ENCODE peak calls at places on chromosomes 3 and 15, in nine cellular contexts. P, M, X, V, W, S, J, Q and F are unnamed samples.

GRCh38 chr3:52831500-52832301 is 1.2 kb upstream of the ITIH4 start:
- DNase-seq in P (no peak), M (no peak), X (peak; percentile 89), V (peak; percentile 92), W (no peak), S (no peak), J (no peak), Q (no peak), F (no peak)

GRCh38 chr3:159378391-159378790 is 576.5 kb downstream of the MFSD1 start:
- DNase-seq in P (no peak), M (no peak), X (no peak), V (no peak), W (no peak), S (no peak), J (no peak), Q (no peak), F (no peak)

GRCh38 chr3:184733181-184733580 is 21.3 kb upstream of the MAGEF1 start:
- DNase-seq in P (no peak), M (no peak), X (no peak), V (no peak), W (no peak), S (no peak), J (no peak), Q (no peak), F (no peak)

GRCh38 chr3:63343674-63344073 is 65.6 kb downstream of the SYNPR start:
- DNase-seq in P (peak; percentile 69), M (no peak), X (peak; percentile 91), V (no peak), W (peak; percentile 25), S (no peak), J (no peak), Q (no peak), F (peak; percentile 78)

GRCh38 chr3:14772533-14773138 is 46.1 kb upstream of the FGD5 start:
- DNase-seq in P (no peak), M (no peak), X (no peak), V (peak; percentile 36), W (no peak), S (no peak), J (no peak), Q (no peak), F (peak; percentile 67)

GRCh38 chr15:101089579-101090459 is 162.0 kb downstream of the CHSY1 start:
- DNase-seq in P (no peak), M (no peak), X (no peak), V (no peak), W (no peak), S (no peak), J (no peak), Q (no peak), F (no peak)

GRCh38 chr15:71730277-71731144 is 79.8 kb upstream of the NR2E3 start:
- DNase-seq in P (peak; percentile 44), M (peak; percentile 43), X (no peak), V (no peak), W (peak; percentile 46), S (peak; percentile 32), J (peak; percentile 29), Q (peak; percentile 8), F (no peak)

GRCh38 chr3:78177780-78178179 is 1137.9 kb downstream of the ROBO2 start:
- DNase-seq in P (no peak), M (no peak), X (no peak), V (no peak), W (no peak), S (no peak), J (no peak), Q (no peak), F (no peak)

GRCh38 chr15:65904301-65904700 is 35.0 kb downstream of the RAB11A start:
- DNase-seq in P (no peak), M (no peak), X (no peak), V (no peak), W (no peak), S (no peak), J (no peak), Q (no peak), F (no peak)

GRCh38 chr3:4950351-4950784 is 28.9 kb upstream of the BHLHE40 start:
- DNase-seq in P (no peak), M (no peak), X (no peak), V (no peak), W (no peak), S (no peak), J (no peak), Q (no peak), F (no peak)

GRCh38 chr3:135491478-135491877 is 474.1 kb upstream of the PPP2R3A start:
- DNase-seq in P (no peak), M (no peak), X (no peak), V (no peak), W (no peak), S (no peak), J (no peak), Q (no peak), F (no peak)

GRCh38 chr15:55802600-55803376 is 59.8 kb upstream of the PRTG start:
- DNase-seq in P (no peak), M (no peak), X (no peak), V (no peak), W (no peak), S (no peak), J (no peak), Q (no peak), F (no peak)

GRCh38 chr3:142495103-142495502 is 47.3 kb upstream of the XRN1 start:
- DNase-seq in P (no peak), M (no peak), X (no peak), V (no peak), W (no peak), S (no peak), J (no peak), Q (no peak), F (no peak)

GRCh38 chr15:45573961-45574629 is 13.1 kb upstream of the BLOC1S6 start:
- DNase-seq in P (no peak), M (peak; percentile 84), X (no peak), V (no peak), W (peak; percentile 34), S (no peak), J (peak; percentile 69), Q (no peak), F (no peak)

GRCh38 chr3:14253022-14253761 is 74.6 kb downstream of the LSM3 start:
- DNase-seq in P (no peak), M (no peak), X (no peak), V (no peak), W (no peak), S (no peak), J (no peak), Q (no peak), F (peak; percentile 73)

GRCh38 chr3:176767385-176767784 is 429.9 kb downstream of the TBL1XR1 start:
- DNase-seq in P (peak; percentile 6), M (no peak), X (no peak), V (no peak), W (no peak), S (no peak), J (no peak), Q (no peak), F (no peak)

GRCh38 chr3:188126271-188126670 is 27.7 kb upstream of the LPP start:
- DNase-seq in P (peak; percentile 38), M (no peak), X (no peak), V (no peak), W (no peak), S (no peak), J (no peak), Q (no peak), F (no peak)

GRCh38 chr3:33717616-33717865 is 513 bp downstream of the CLASP2 start:
- DNase-seq in P (no peak), M (peak; percentile 76), X (peak; percentile 90), V (peak; percentile 83), W (peak; percentile 71), S (peak; percentile 30), J (peak; percentile 51), Q (peak; percentile 40), F (peak; percentile 85)

GRCh38 chr3:177362646-177363045 is 165.4 kb upstream of the TBL1XR1 start:
- DNase-seq in P (no peak), M (no peak), X (no peak), V (no peak), W (no peak), S (no peak), J (no peak), Q (no peak), F (no peak)

GRCh38 chr15:51802593-51802992 is 26.9 kb upstream of the TMOD3 start:
- DNase-seq in P (no peak), M (no peak), X (no peak), V (no peak), W (no peak), S (no peak), J (no peak), Q (no peak), F (no peak)

GRCh38 chr15:91926871-91927270 is 73.4 kb downstream of the SLCO3A1 start:
- DNase-seq in P (no peak), M (no peak), X (no peak), V (no peak), W (no peak), S (no peak), J (no peak), Q (no peak), F (no peak)

GRCh38 chr3:128426128-128426921 is 40.4 kb downstream of the DNAJB8 start:
- DNase-seq in P (no peak), M (peak; percentile 82), X (peak; percentile 86), V (no peak), W (peak; percentile 84), S (peak; percentile 27), J (peak; percentile 72), Q (peak; percentile 52), F (peak; percentile 82)

GRCh38 chr3:74054566-74054965 is 429.8 kb upstream of the PDZRN3 start:
- DNase-seq in P (no peak), M (no peak), X (no peak), V (no peak), W (no peak), S (no peak), J (no peak), Q (no peak), F (no peak)

GRCh38 chr3:48268936-48269551 is 28.1 kb downstream of the ZNF589 start:
- DNase-seq in P (no peak), M (no peak), X (no peak), V (no peak), W (no peak), S (peak; percentile 44), J (no peak), Q (no peak), F (no peak)

GRCh38 chr3:58824285-58824684 is 157.7 kb upstream of the FAM3D start:
- DNase-seq in P (peak; percentile 33), M (peak; percentile 70), X (no peak), V (no peak), W (peak; percentile 71), S (no peak), J (peak; percentile 68), Q (no peak), F (no peak)

GRCh38 chr3:147943265-147943945 is 534.2 kb downstream of the ZIC1 start:
- DNase-seq in P (peak; percentile 71), M (no peak), X (no peak), V (no peak), W (no peak), S (no peak), J (no peak), Q (no peak), F (no peak)

GRCh38 chr3:56806407-56806806 is 4.7 kb upstream of the ARHGEF3 start:
- DNase-seq in P (no peak), M (no peak), X (no peak), V (no peak), W (no peak), S (no peak), J (no peak), Q (no peak), F (no peak)

GRCh38 chr3:59775106-59775505 is 725.3 kb upstream of the CFAP20DC start:
- DNase-seq in P (no peak), M (no peak), X (no peak), V (no peak), W (no peak), S (no peak), J (no peak), Q (no peak), F (no peak)

GRCh38 chr3:132854856-132855535 is 132.8 kb upstream of the NPHP3 start:
- DNase-seq in P (no peak), M (no peak), X (no peak), V (no peak), W (no peak), S (no peak), J (no peak), Q (no peak), F (no peak)

GRCh38 chr15:89003865-89004725 is 84.2 kb upstream of the ABHD2 start:
- DNase-seq in P (peak; percentile 27), M (peak; percentile 45), X (no peak), V (no peak), W (peak; percentile 42), S (no peak), J (peak; percentile 25), Q (no peak), F (no peak)

GRCh38 chr15:88331291-88331690 is 74.8 kb upstream of the NTRK3 start:
- DNase-seq in P (no peak), M (peak; percentile 81), X (no peak), V (no peak), W (peak; percentile 81), S (peak; percentile 3), J (peak; percentile 76), Q (no peak), F (no peak)